ENCODE peak calls at places on chromosomes 2 and 18, in ten cellular contexts. One of them, this sample, is unnamed.

GRCh38 chr2:231557571-231558217 is 27.4 kb upstream of the NMUR1 start:
- DNase-seq in endodermal cell: peak; percentile 82
- DNase-seq in NT2/D1: peak; percentile 72
- DNase-seq in adipocyte: peak; percentile 87
- DNase-seq in kidney: peak; percentile 89
- DNase-seq in neuronal stem cell: peak; percentile 51
- DNase-seq in trophoblast cell: peak; percentile 90
- DNase-seq in fibroblast of lung: peak; percentile 89
- DNase-seq in neural progenitor cell: peak; percentile 82
- DNase-seq in HepG2: peak; percentile 58
- DNase-seq in this sample: peak; percentile 85

GRCh38 chr2:191636235-191636543 is 41.7 kb upstream of the NABP1 start:
- DNase-seq in endodermal cell: no peak
- DNase-seq in NT2/D1: no peak
- DNase-seq in adipocyte: peak; percentile 69
- DNase-seq in kidney: no peak
- DNase-seq in neuronal stem cell: no peak
- DNase-seq in trophoblast cell: no peak
- DNase-seq in fibroblast of lung: peak; percentile 55
- DNase-seq in neural progenitor cell: no peak
- DNase-seq in HepG2: peak; percentile 68
- DNase-seq in this sample: peak; percentile 87

GRCh38 chr2:168796583-168797285 is 5.7 kb upstream of the NOSTRIN start:
- DNase-seq in endodermal cell: no peak
- DNase-seq in NT2/D1: no peak
- DNase-seq in adipocyte: no peak
- DNase-seq in kidney: no peak
- DNase-seq in neuronal stem cell: no peak
- DNase-seq in trophoblast cell: no peak
- DNase-seq in fibroblast of lung: peak; percentile 29
- DNase-seq in neural progenitor cell: no peak
- DNase-seq in HepG2: no peak
- DNase-seq in this sample: no peak

GRCh38 chr18:37124511-37124910 is 295.6 kb downstream of the KIAA1328 start:
- DNase-seq in endodermal cell: no peak
- DNase-seq in NT2/D1: no peak
- DNase-seq in adipocyte: peak; percentile 49
- DNase-seq in kidney: no peak
- DNase-seq in neuronal stem cell: no peak
- DNase-seq in trophoblast cell: peak; percentile 9
- DNase-seq in fibroblast of lung: peak; percentile 17
- DNase-seq in neural progenitor cell: no peak
- DNase-seq in HepG2: no peak
- DNase-seq in this sample: no peak

GRCh38 chr2:99772766-99773331 is 283.0 kb upstream of the REV1 start:
- DNase-seq in endodermal cell: no peak
- DNase-seq in NT2/D1: no peak
- DNase-seq in adipocyte: no peak
- DNase-seq in kidney: no peak
- DNase-seq in neuronal stem cell: no peak
- DNase-seq in trophoblast cell: no peak
- DNase-seq in fibroblast of lung: no peak
- DNase-seq in neural progenitor cell: no peak
- DNase-seq in HepG2: no peak
- DNase-seq in this sample: no peak

GRCh38 chr2:71101656-71102055 is 28.4 kb downstream of the MCEE start:
- DNase-seq in endodermal cell: no peak
- DNase-seq in NT2/D1: no peak
- DNase-seq in adipocyte: peak; percentile 20
- DNase-seq in kidney: no peak
- DNase-seq in neuronal stem cell: no peak
- DNase-seq in trophoblast cell: no peak
- DNase-seq in fibroblast of lung: peak; percentile 85
- DNase-seq in neural progenitor cell: no peak
- DNase-seq in HepG2: peak; percentile 50
- DNase-seq in this sample: peak; percentile 65

GRCh38 chr2:109160714-109161440 is 31.9 kb downstream of the SH3RF3 start:
- DNase-seq in endodermal cell: peak; percentile 53
- DNase-seq in NT2/D1: no peak
- DNase-seq in adipocyte: no peak
- DNase-seq in kidney: no peak
- DNase-seq in neuronal stem cell: no peak
- DNase-seq in trophoblast cell: no peak
- DNase-seq in fibroblast of lung: no peak
- DNase-seq in neural progenitor cell: peak; percentile 63
- DNase-seq in HepG2: no peak
- DNase-seq in this sample: no peak

GRCh38 chr2:230865324-230865765 is 603 bp downstream of the ITM2C start:
- DNase-seq in endodermal cell: peak; percentile 80
- DNase-seq in NT2/D1: no peak
- DNase-seq in adipocyte: peak; percentile 34
- DNase-seq in kidney: no peak
- DNase-seq in neuronal stem cell: no peak
- DNase-seq in trophoblast cell: no peak
- DNase-seq in fibroblast of lung: no peak
- DNase-seq in neural progenitor cell: peak; percentile 57
- DNase-seq in HepG2: no peak
- DNase-seq in this sample: no peak

GRCh38 chr2:229815858-229816257 is 101.5 kb upstream of the DNER start:
- DNase-seq in endodermal cell: no peak
- DNase-seq in NT2/D1: no peak
- DNase-seq in adipocyte: peak; percentile 68
- DNase-seq in kidney: no peak
- DNase-seq in neuronal stem cell: no peak
- DNase-seq in trophoblast cell: peak; percentile 64
- DNase-seq in fibroblast of lung: no peak
- DNase-seq in neural progenitor cell: no peak
- DNase-seq in HepG2: no peak
- DNase-seq in this sample: peak; percentile 79

GRCh38 chr2:8794923-8795825 is 42.2 kb downstream of the KIDINS220 start:
- DNase-seq in endodermal cell: no peak
- DNase-seq in NT2/D1: no peak
- DNase-seq in adipocyte: peak; percentile 51
- DNase-seq in kidney: no peak
- DNase-seq in neuronal stem cell: no peak
- DNase-seq in trophoblast cell: peak; percentile 85
- DNase-seq in fibroblast of lung: peak; percentile 89
- DNase-seq in neural progenitor cell: no peak
- DNase-seq in HepG2: no peak
- DNase-seq in this sample: peak; percentile 88

GRCh38 chr2:6944546-6944945 is 27.3 kb downstream of the RNF144A start:
- DNase-seq in endodermal cell: no peak
- DNase-seq in NT2/D1: no peak
- DNase-seq in adipocyte: no peak
- DNase-seq in kidney: no peak
- DNase-seq in neuronal stem cell: no peak
- DNase-seq in trophoblast cell: no peak
- DNase-seq in fibroblast of lung: no peak
- DNase-seq in neural progenitor cell: no peak
- DNase-seq in HepG2: no peak
- DNase-seq in this sample: no peak

GRCh38 chr2:201116959-201117734 is 1.2 kb downstream of the CFLAR start:
- DNase-seq in endodermal cell: peak; percentile 63
- DNase-seq in NT2/D1: no peak
- DNase-seq in adipocyte: peak; percentile 92
- DNase-seq in kidney: no peak
- DNase-seq in neuronal stem cell: no peak
- DNase-seq in trophoblast cell: peak; percentile 87
- DNase-seq in fibroblast of lung: peak; percentile 93
- DNase-seq in neural progenitor cell: peak; percentile 5
- DNase-seq in HepG2: peak; percentile 84
- DNase-seq in this sample: peak; percentile 90

GRCh38 chr2:150485114-150485870 is 2.2 kb downstream of the RND3 start:
- DNase-seq in endodermal cell: peak; percentile 92
- DNase-seq in NT2/D1: no peak
- DNase-seq in adipocyte: peak; percentile 74
- DNase-seq in kidney: peak; percentile 95
- DNase-seq in neuronal stem cell: peak; percentile 62
- DNase-seq in trophoblast cell: peak; percentile 64
- DNase-seq in fibroblast of lung: peak; percentile 73
- DNase-seq in neural progenitor cell: peak; percentile 84
- DNase-seq in HepG2: peak; percentile 30
- DNase-seq in this sample: peak; percentile 84

GRCh38 chr2:230869691-230870543 is 5.2 kb downstream of the ITM2C start:
- DNase-seq in endodermal cell: peak; percentile 56
- DNase-seq in NT2/D1: no peak
- DNase-seq in adipocyte: no peak
- DNase-seq in kidney: no peak
- DNase-seq in neuronal stem cell: no peak
- DNase-seq in trophoblast cell: peak; percentile 36
- DNase-seq in fibroblast of lung: no peak
- DNase-seq in neural progenitor cell: no peak
- DNase-seq in HepG2: no peak
- DNase-seq in this sample: no peak

DNA sequence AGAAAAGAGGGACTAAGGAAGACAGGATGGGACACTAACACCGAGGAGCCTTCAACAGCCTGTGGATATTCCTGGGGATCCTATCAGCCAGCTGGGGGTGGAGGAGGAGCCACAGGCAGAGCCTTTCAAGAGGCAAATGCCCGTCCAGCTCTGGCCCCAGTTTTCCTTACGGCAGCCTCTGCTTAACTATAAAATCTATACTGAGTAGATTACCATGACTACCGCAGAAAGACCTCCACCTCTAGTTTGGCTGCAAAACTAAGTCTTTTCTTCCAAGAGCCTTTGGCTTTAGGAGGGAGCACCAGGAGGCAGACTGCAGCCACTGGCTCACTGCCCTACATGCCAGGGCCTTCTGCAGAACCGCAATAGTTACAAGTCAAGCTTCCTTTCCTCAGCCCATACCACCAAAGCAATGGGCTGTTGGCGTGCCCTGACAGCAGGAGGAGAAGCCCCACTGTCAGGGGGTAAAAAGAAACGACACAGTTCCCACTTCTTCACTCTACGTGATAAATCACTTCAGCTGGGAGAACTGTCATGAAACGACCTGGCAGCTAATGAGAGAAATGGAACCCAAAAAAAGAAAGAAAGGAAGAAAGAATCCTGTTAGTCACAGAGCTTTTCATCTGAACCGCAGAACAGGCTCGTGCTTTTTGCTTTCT is 25.1 kb upstream of the CREB1 start:
- DNase-seq in endodermal cell: peak; percentile 63
- DNase-seq in NT2/D1: no peak
- DNase-seq in adipocyte: peak; percentile 78
- DNase-seq in kidney: no peak
- DNase-seq in neuronal stem cell: no peak
- DNase-seq in trophoblast cell: no peak
- DNase-seq in fibroblast of lung: peak; percentile 83
- DNase-seq in neural progenitor cell: peak; percentile 60
- DNase-seq in HepG2: no peak
- DNase-seq in this sample: peak; percentile 78
- H3K9ac ChIP-seq in endodermal cell: no peak overlapping the region
- H3K9ac ChIP-seq in NT2/D1: no peak overlapping the region
- H3K9ac ChIP-seq in adipocyte: peak overlapping the region; percentile 56
- H3K9ac ChIP-seq in kidney: no peak overlapping the region
- H3K9ac ChIP-seq in neuronal stem cell: no peak overlapping the region
- H3K9ac ChIP-seq in trophoblast cell: no peak overlapping the region
- H3K9ac ChIP-seq in fibroblast of lung: no peak overlapping the region
- H3K9ac ChIP-seq in neural progenitor cell: no peak overlapping the region
- H3K9ac ChIP-seq in HepG2: no peak overlapping the region
- H3K9ac ChIP-seq in this sample: peak overlapping the region; percentile 66

GRCh38 chr18:12884521-12885323 is 685 bp upstream of the PTPN2 start:
- DNase-seq in endodermal cell: no peak
- DNase-seq in NT2/D1: no peak
- DNase-seq in adipocyte: no peak
- DNase-seq in kidney: no peak
- DNase-seq in neuronal stem cell: no peak
- DNase-seq in trophoblast cell: no peak
- DNase-seq in fibroblast of lung: peak; percentile 18
- DNase-seq in neural progenitor cell: no peak
- DNase-seq in HepG2: no peak
- DNase-seq in this sample: peak; percentile 49
- H3K9ac ChIP-seq in endodermal cell: no peak overlapping the region
- H3K9ac ChIP-seq in NT2/D1: peak overlapping the region; percentile 66
- H3K9ac ChIP-seq in adipocyte: peak overlapping the region; percentile 84
- H3K9ac ChIP-seq in kidney: peak overlapping the region; percentile 26
- H3K9ac ChIP-seq in neuronal stem cell: no peak overlapping the region
- H3K9ac ChIP-seq in trophoblast cell: peak overlapping the region; percentile 80
- H3K9ac ChIP-seq in fibroblast of lung: peak overlapping the region; percentile 9
- H3K9ac ChIP-seq in neural progenitor cell: no peak overlapping the region
- H3K9ac ChIP-seq in HepG2: peak overlapping the region; percentile 56
- H3K9ac ChIP-seq in this sample: peak overlapping the region; percentile 95

GRCh38 chr18:75071484-75071785 is 137.5 kb downstream of the PTGR3 start:
- DNase-seq in endodermal cell: peak; percentile 46
- DNase-seq in NT2/D1: no peak
- DNase-seq in adipocyte: no peak
- DNase-seq in kidney: peak; percentile 78
- DNase-seq in neuronal stem cell: no peak
- DNase-seq in trophoblast cell: no peak
- DNase-seq in fibroblast of lung: no peak
- DNase-seq in neural progenitor cell: no peak
- DNase-seq in HepG2: no peak
- DNase-seq in this sample: no peak
- H3K9ac ChIP-seq in endodermal cell: no peak overlapping the region
- H3K9ac ChIP-seq in NT2/D1: no peak overlapping the region
- H3K9ac ChIP-seq in adipocyte: no peak overlapping the region
- H3K9ac ChIP-seq in kidney: no peak overlapping the region
- H3K9ac ChIP-seq in neuronal stem cell: no peak overlapping the region
- H3K9ac ChIP-seq in trophoblast cell: no peak overlapping the region
- H3K9ac ChIP-seq in fibroblast of lung: no peak overlapping the region
- H3K9ac ChIP-seq in neural progenitor cell: no peak overlapping the region
- H3K9ac ChIP-seq in HepG2: no peak overlapping the region
- H3K9ac ChIP-seq in this sample: no peak overlapping the region

GRCh38 chr2:216016581-216016980 is 3.2 kb upstream of the MREG start:
- DNase-seq in endodermal cell: no peak
- DNase-seq in NT2/D1: no peak
- DNase-seq in adipocyte: no peak
- DNase-seq in kidney: no peak
- DNase-seq in neuronal stem cell: no peak
- DNase-seq in trophoblast cell: no peak
- DNase-seq in fibroblast of lung: no peak
- DNase-seq in neural progenitor cell: no peak
- DNase-seq in HepG2: no peak
- DNase-seq in this sample: no peak

GRCh38 chr2:216014986-216015385 is 1.6 kb upstream of the MREG start:
- DNase-seq in endodermal cell: no peak
- DNase-seq in NT2/D1: no peak
- DNase-seq in adipocyte: no peak
- DNase-seq in kidney: no peak
- DNase-seq in neuronal stem cell: no peak
- DNase-seq in trophoblast cell: no peak
- DNase-seq in fibroblast of lung: no peak
- DNase-seq in neural progenitor cell: no peak
- DNase-seq in HepG2: no peak
- DNase-seq in this sample: no peak

GRCh38 chr2:216015722-216016464 is 2.5 kb upstream of the MREG start:
- DNase-seq in endodermal cell: no peak
- DNase-seq in NT2/D1: no peak
- DNase-seq in adipocyte: no peak
- DNase-seq in kidney: no peak
- DNase-seq in neuronal stem cell: no peak
- DNase-seq in trophoblast cell: no peak
- DNase-seq in fibroblast of lung: no peak
- DNase-seq in neural progenitor cell: no peak
- DNase-seq in HepG2: no peak
- DNase-seq in this sample: no peak

GRCh38 chr2:216018709-216019108 is 5.4 kb upstream of the MREG start:
- DNase-seq in endodermal cell: no peak
- DNase-seq in NT2/D1: no peak
- DNase-seq in adipocyte: no peak
- DNase-seq in kidney: no peak
- DNase-seq in neuronal stem cell: no peak
- DNase-seq in trophoblast cell: no peak
- DNase-seq in fibroblast of lung: no peak
- DNase-seq in neural progenitor cell: no peak
- DNase-seq in HepG2: no peak
- DNase-seq in this sample: no peak

GRCh38 chr2:216017365-216017764 is 4.0 kb upstream of the MREG start:
- DNase-seq in endodermal cell: peak; percentile 52
- DNase-seq in NT2/D1: no peak
- DNase-seq in adipocyte: no peak
- DNase-seq in kidney: no peak
- DNase-seq in neuronal stem cell: no peak
- DNase-seq in trophoblast cell: peak; percentile 80
- DNase-seq in fibroblast of lung: no peak
- DNase-seq in neural progenitor cell: no peak
- DNase-seq in HepG2: no peak
- DNase-seq in this sample: peak; percentile 51
- H3K9ac ChIP-seq in endodermal cell: no peak overlapping the region
- H3K9ac ChIP-seq in NT2/D1: no peak overlapping the region
- H3K9ac ChIP-seq in adipocyte: no peak overlapping the region
- H3K9ac ChIP-seq in kidney: no peak overlapping the region
- H3K9ac ChIP-seq in neuronal stem cell: no peak overlapping the region
- H3K9ac ChIP-seq in trophoblast cell: no peak overlapping the region
- H3K9ac ChIP-seq in fibroblast of lung: no peak overlapping the region
- H3K9ac ChIP-seq in neural progenitor cell: no peak overlapping the region
- H3K9ac ChIP-seq in HepG2: no peak overlapping the region
- H3K9ac ChIP-seq in this sample: no peak overlapping the region

This sample was measured in GM23248.